ENCODE peak calls at places on chromosomes 13 and 19, in seven cellular contexts. One of them, this sample, is unnamed.

GRCh38 chr13:56659041-56659471 is 481.7 kb upstream of the PRR20A start:
- DNase-seq in iris pigment epithelial cell: no peak
- DNase-seq in AG20443: no peak
- DNase-seq in T-helper 1 cell: no peak
- DNase-seq in substantia nigra: no peak
- DNase-seq in left lung: peak; percentile 59
- DNase-seq in astrocyte: no peak
- DNase-seq in this sample: no peak

GRCh38 chr13:50149932-50150331 is 134.7 kb downstream of the KCNRG start:
- DNase-seq in T-helper 1 cell: no peak
- DNase-seq in AG20443: no peak
- DNase-seq in substantia nigra: no peak
- DNase-seq in left lung: no peak
- DNase-seq in astrocyte: no peak
- DNase-seq in iris pigment epithelial cell: no peak
- DNase-seq in this sample: no peak

GRCh38 chr13:28059214-28059613 is 41.2 kb downstream of the FLT3 start:
- DNase-seq in T-helper 1 cell: peak; percentile 26
- DNase-seq in AG20443: peak; percentile 25
- DNase-seq in substantia nigra: no peak
- DNase-seq in astrocyte: no peak
- DNase-seq in left lung: no peak
- DNase-seq in iris pigment epithelial cell: peak; percentile 30
- DNase-seq in this sample: peak; percentile 40

GRCh38 chr13:67281476-67281875 is 51.3 kb upstream of the PCDH9 start:
- DNase-seq in T-helper 1 cell: no peak
- DNase-seq in iris pigment epithelial cell: no peak
- DNase-seq in left lung: no peak
- DNase-seq in substantia nigra: no peak
- DNase-seq in AG20443: no peak
- DNase-seq in astrocyte: no peak
- DNase-seq in this sample: no peak

GRCh38 chr19:35354898-35355297 is 3.4 kb upstream of the FFAR3 start:
- DNase-seq in left lung: no peak
- DNase-seq in astrocyte: no peak
- DNase-seq in T-helper 1 cell: no peak
- DNase-seq in iris pigment epithelial cell: no peak
- DNase-seq in AG20443: no peak
- DNase-seq in substantia nigra: no peak
- DNase-seq in this sample: peak; percentile 6

GRCh38 chr13:86087241-86087640 is 288.0 kb upstream of the SLITRK6 start:
- DNase-seq in left lung: no peak
- DNase-seq in T-helper 1 cell: no peak
- DNase-seq in iris pigment epithelial cell: peak; percentile 0
- DNase-seq in substantia nigra: no peak
- DNase-seq in AG20443: no peak
- DNase-seq in astrocyte: peak; percentile 9
- DNase-seq in this sample: no peak

GRCh38 chr19:52670046-52670445 is 31.9 kb upstream of the ZNF83 start:
- DNase-seq in iris pigment epithelial cell: no peak
- DNase-seq in substantia nigra: no peak
- DNase-seq in T-helper 1 cell: no peak
- DNase-seq in AG20443: no peak
- DNase-seq in astrocyte: no peak
- DNase-seq in left lung: no peak
- DNase-seq in this sample: no peak

GRCh38 chr13:45713106-45713690 is 11.1 kb downstream of the CBY2 start:
- DNase-seq in astrocyte: no peak
- DNase-seq in substantia nigra: no peak
- DNase-seq in T-helper 1 cell: no peak
- DNase-seq in AG20443: no peak
- DNase-seq in iris pigment epithelial cell: no peak
- DNase-seq in left lung: peak; percentile 55
- DNase-seq in this sample: peak; percentile 21

GRCh38 chr19:38544569-38545315 is 73.0 kb downstream of the MAP4K1 start:
- DNase-seq in astrocyte: no peak
- DNase-seq in T-helper 1 cell: no peak
- DNase-seq in substantia nigra: no peak
- DNase-seq in AG20443: peak; percentile 12
- DNase-seq in iris pigment epithelial cell: peak; percentile 32
- DNase-seq in left lung: peak; percentile 2
- DNase-seq in this sample: peak; percentile 64

GRCh38 chr13:106477303-106477702 is 58.2 kb downstream of the EFNB2 start:
- DNase-seq in iris pigment epithelial cell: no peak
- DNase-seq in left lung: no peak
- DNase-seq in AG20443: no peak
- DNase-seq in T-helper 1 cell: no peak
- DNase-seq in astrocyte: no peak
- DNase-seq in substantia nigra: no peak
- DNase-seq in this sample: no peak

GRCh38 chr13:25874907-25875306 is 176.9 kb downstream of the SHISA2 start:
- DNase-seq in substantia nigra: no peak
- DNase-seq in AG20443: no peak
- DNase-seq in astrocyte: no peak
- DNase-seq in iris pigment epithelial cell: no peak
- DNase-seq in T-helper 1 cell: peak; percentile 80
- DNase-seq in left lung: no peak
- DNase-seq in this sample: no peak

GRCh38 chr13:41054212-41054877 is 7.0 kb upstream of the WBP4 start:
- DNase-seq in left lung: no peak
- DNase-seq in T-helper 1 cell: peak; percentile 63
- DNase-seq in substantia nigra: no peak
- DNase-seq in astrocyte: peak; percentile 61
- DNase-seq in iris pigment epithelial cell: peak; percentile 73
- DNase-seq in AG20443: peak; percentile 12
- DNase-seq in this sample: no peak

GRCh38 chr19:49064029-49064629 is 489 bp downstream of the NTF4 start:
- DNase-seq in left lung: no peak
- DNase-seq in AG20443: no peak
- DNase-seq in substantia nigra: no peak
- DNase-seq in T-helper 1 cell: no peak
- DNase-seq in iris pigment epithelial cell: no peak
- DNase-seq in astrocyte: no peak
- DNase-seq in this sample: peak; percentile 71

GRCh38 chr19:54108496-54108895 is 5.8 kb downstream of the NDUFA3 start:
- DNase-seq in left lung: no peak
- DNase-seq in iris pigment epithelial cell: no peak
- DNase-seq in T-helper 1 cell: no peak
- DNase-seq in astrocyte: no peak
- DNase-seq in substantia nigra: no peak
- DNase-seq in AG20443: no peak
- DNase-seq in this sample: no peak

GRCh38 chr19:19539738-19540703 is 2.0 kb downstream of the CILP2 start:
- DNase-seq in AG20443: peak; percentile 86
- DNase-seq in astrocyte: peak; percentile 35
- DNase-seq in T-helper 1 cell: peak; percentile 80
- DNase-seq in substantia nigra: no peak
- DNase-seq in left lung: peak; percentile 96
- DNase-seq in iris pigment epithelial cell: peak; percentile 77
- DNase-seq in this sample: peak; percentile 97

GRCh38 chr13:94612050-94612449 is 10.4 kb downstream of the GPR180 start:
- DNase-seq in substantia nigra: no peak
- DNase-seq in T-helper 1 cell: no peak
- DNase-seq in astrocyte: no peak
- DNase-seq in iris pigment epithelial cell: no peak
- DNase-seq in AG20443: no peak
- DNase-seq in left lung: no peak
- DNase-seq in this sample: no peak

GRCh38 chr19:53192771-53193533 is at the start of gene ZNF665:
- DNase-seq in substantia nigra: peak; percentile 90
- DNase-seq in T-helper 1 cell: peak; percentile 84
- DNase-seq in AG20443: peak; percentile 95
- DNase-seq in astrocyte: peak; percentile 75
- DNase-seq in iris pigment epithelial cell: peak; percentile 92
- DNase-seq in left lung: peak; percentile 94
- DNase-seq in this sample: peak; percentile 93

GRCh38 chr19:6976197-6976596 is 45.0 kb downstream of the MBD3L2B start:
- DNase-seq in left lung: no peak
- DNase-seq in T-helper 1 cell: no peak
- DNase-seq in iris pigment epithelial cell: no peak
- DNase-seq in substantia nigra: no peak
- DNase-seq in astrocyte: no peak
- DNase-seq in AG20443: no peak
- DNase-seq in this sample: no peak

GRCh38 chr19:42351079-42351735 is 25.8 kb downstream of the MEGF8 start:
- DNase-seq in astrocyte: no peak
- DNase-seq in T-helper 1 cell: no peak
- DNase-seq in iris pigment epithelial cell: no peak
- DNase-seq in left lung: no peak
- DNase-seq in AG20443: no peak
- DNase-seq in substantia nigra: no peak
- DNase-seq in this sample: peak; percentile 46

GRCh38 chr13:113636266-113636963 is 21.6 kb downstream of the ATP4B start:
- DNase-seq in left lung: no peak
- DNase-seq in substantia nigra: no peak
- DNase-seq in astrocyte: no peak
- DNase-seq in iris pigment epithelial cell: no peak
- DNase-seq in T-helper 1 cell: no peak
- DNase-seq in AG20443: no peak
- DNase-seq in this sample: peak; percentile 32

This sample was measured in H7.